ENCODE peak calls at places on chromosomes 13 and 19, in four cellular contexts. One of them, this sample, is unnamed.

GRCh38 chr13:101291647-101292515 is 124.4 kb downstream of the NALCN start:
- DNase-seq in body of pancreas: no peak
- DNase-seq in thoracic aorta: no peak
- DNase-seq in heart right ventricle: no peak
- DNase-seq in this sample: no peak

GRCh38 chr19:7533925-7534480 is 1.5 kb upstream of the PNPLA6 start:
- DNase-seq in body of pancreas: peak
- DNase-seq in thoracic aorta: peak
- DNase-seq in heart right ventricle: peak
- DNase-seq in this sample: peak

GRCh38 chr13:91986771-91987515 is 588.5 kb downstream of the GPC5 start:
- DNase-seq in body of pancreas: no peak
- DNase-seq in thoracic aorta: no peak
- DNase-seq in heart right ventricle: no peak
- DNase-seq in this sample: no peak

GRCh38 chr19:30061557-30062330 is 119.7 kb downstream of the URI1 start:
- DNase-seq in body of pancreas: no peak
- DNase-seq in thoracic aorta: no peak
- DNase-seq in heart right ventricle: no peak
- DNase-seq in this sample: no peak

GRCh38 chr13:94481966-94482365 is 2.5 kb upstream of the DCT start:
- DNase-seq in body of pancreas: no peak
- DNase-seq in thoracic aorta: no peak
- DNase-seq in heart right ventricle: no peak
- DNase-seq in this sample: peak

GRCh38 chr19:8113017-8113416 is 36.4 kb downstream of the FBN3 start:
- DNase-seq in body of pancreas: no peak
- DNase-seq in thoracic aorta: no peak
- DNase-seq in heart right ventricle: no peak
- DNase-seq in this sample: no peak

GRCh38 chr13:97113231-97114001 is 108.7 kb upstream of the MBNL2 start:
- DNase-seq in body of pancreas: no peak
- DNase-seq in thoracic aorta: no peak
- DNase-seq in heart right ventricle: no peak
- DNase-seq in this sample: no peak

GRCh38 chr19:7778081-7778480 is 15.0 kb downstream of the CLEC4M start:
- DNase-seq in body of pancreas: no peak
- DNase-seq in thoracic aorta: no peak
- DNase-seq in heart right ventricle: peak
- DNase-seq in this sample: no peak

GRCh38 chr13:112901951-112902651 is 66.9 kb upstream of the MCF2L start:
- DNase-seq in body of pancreas: peak
- DNase-seq in thoracic aorta: no peak
- DNase-seq in heart right ventricle: no peak
- DNase-seq in this sample: no peak

GRCh38 chr19:44752123-44752815 is 3.8 kb downstream of the BCL3 start:
- DNase-seq in body of pancreas: no peak
- DNase-seq in thoracic aorta: no peak
- DNase-seq in heart right ventricle: no peak
- DNase-seq in this sample: no peak

GRCh38 chr19:44754743-44755066 is 6.2 kb downstream of the BCL3 start:
- DNase-seq in body of pancreas: no peak
- DNase-seq in thoracic aorta: no peak
- DNase-seq in heart right ventricle: no peak
- DNase-seq in this sample: no peak

GRCh38 chr19:44753619-44753931 is 5.1 kb downstream of the BCL3 start:
- DNase-seq in body of pancreas: no peak
- DNase-seq in thoracic aorta: no peak
- DNase-seq in heart right ventricle: no peak
- DNase-seq in this sample: no peak

GRCh38 chr19:44753932-44754742 is 5.6 kb downstream of the BCL3 start:
- DNase-seq in body of pancreas: peak
- DNase-seq in thoracic aorta: peak
- DNase-seq in heart right ventricle: peak
- DNase-seq in this sample: peak

DNA sequence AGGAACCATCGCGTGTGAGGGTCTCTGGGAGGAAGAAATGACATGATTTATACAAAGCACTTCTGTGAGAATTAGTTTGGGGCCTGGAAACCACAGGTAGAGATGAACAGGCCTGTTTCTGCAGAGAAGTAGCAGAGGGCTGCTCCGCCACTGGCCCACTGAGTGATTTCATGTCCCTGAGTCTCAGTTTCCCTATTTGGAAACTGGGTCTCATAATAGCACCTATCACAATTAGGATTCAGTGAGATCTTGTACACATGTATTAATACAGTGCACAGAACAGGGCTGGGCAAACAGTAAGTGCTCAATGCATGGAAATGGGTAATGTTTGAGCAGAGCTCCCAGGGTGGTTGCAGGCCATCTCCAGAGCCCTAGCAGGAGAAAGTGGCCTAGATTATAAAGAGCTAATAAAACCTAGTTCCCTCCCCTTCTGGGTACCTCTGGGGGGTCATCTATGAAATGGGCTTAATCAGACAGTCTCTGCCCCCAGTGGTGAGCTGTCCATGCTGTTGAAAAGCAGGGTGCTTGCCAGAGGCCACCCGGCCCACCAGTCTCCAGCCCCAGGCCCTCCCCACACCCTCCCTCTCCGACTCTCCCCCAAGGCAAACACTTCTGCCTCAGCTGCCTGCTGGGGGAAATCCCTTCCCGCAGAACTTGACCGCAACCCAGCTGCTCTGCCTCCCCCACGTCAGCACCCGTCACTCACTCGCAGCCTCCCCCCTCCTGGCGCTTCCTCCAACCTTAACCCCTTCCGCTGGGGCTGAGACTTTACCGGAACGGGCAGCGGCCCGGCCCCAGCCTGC is 4.5 kb downstream of the BCL3 start:
- DNase-seq in body of pancreas: peak
- DNase-seq in thoracic aorta: peak
- DNase-seq in heart right ventricle: peak
- DNase-seq in this sample: peak
- TF ChIP-seq CTCF in body of pancreas: no peak
- TF ChIP-seq CTCF in thoracic aorta: no peak
- TF ChIP-seq CTCF in heart right ventricle: peak
- TF ChIP-seq CTCF in this sample: peak

GRCh38 chr19:33261511-33262192 is 36.0 kb upstream of the SLC7A10 start:
- DNase-seq in body of pancreas: no peak
- DNase-seq in thoracic aorta: no peak
- DNase-seq in heart right ventricle: no peak
- DNase-seq in this sample: no peak
- H3K27ac ChIP-seq in body of pancreas: peak
- H3K27ac ChIP-seq in thoracic aorta: peak
- H3K27ac ChIP-seq in heart right ventricle: no peak
- H3K27ac ChIP-seq in this sample: no peak

DNA sequence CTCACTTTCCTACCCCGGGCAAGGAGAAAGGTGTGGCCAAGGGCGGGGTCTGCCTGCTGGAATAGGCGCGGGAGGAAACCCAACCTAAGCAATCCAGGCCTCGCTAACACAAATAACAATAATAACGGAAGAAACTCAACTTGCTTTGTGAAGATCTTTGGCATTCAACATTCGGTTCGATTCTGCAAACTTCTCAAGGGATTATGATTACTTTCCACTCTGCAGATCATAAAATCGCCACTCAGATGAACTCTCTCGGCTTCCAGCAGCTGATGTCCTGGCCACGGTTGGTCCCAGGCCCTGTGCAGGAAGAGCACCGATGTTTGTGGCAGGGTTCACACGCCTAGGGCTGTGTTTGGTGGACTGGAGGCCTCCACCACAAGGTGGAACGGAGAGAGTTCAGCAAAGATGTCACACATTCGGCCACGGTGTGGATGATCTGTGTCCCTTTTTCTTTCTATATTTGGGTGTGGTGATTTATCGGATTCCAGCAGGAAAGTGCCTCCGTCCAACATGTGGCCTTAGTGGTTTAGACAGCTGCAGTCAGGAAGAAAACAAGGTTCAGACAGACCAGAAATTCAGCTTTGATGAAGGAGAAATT is 420 bp upstream of the SHISA2 start:
- DNase-seq in body of pancreas: no peak
- DNase-seq in thoracic aorta: no peak
- DNase-seq in heart right ventricle: no peak
- DNase-seq in this sample: no peak
- H3K4me3 ChIP-seq in body of pancreas: peak
- H3K4me3 ChIP-seq in thoracic aorta: peak
- H3K4me3 ChIP-seq in heart right ventricle: peak
- H3K4me3 ChIP-seq in this sample: peak

GRCh38 chr19:14155371-14155770 is 19.0 kb upstream of the ASF1B start:
- DNase-seq in body of pancreas: no peak
- DNase-seq in thoracic aorta: no peak
- DNase-seq in heart right ventricle: no peak
- DNase-seq in this sample: no peak

GRCh38 chr19:14149509-14149994 is 13.2 kb upstream of the ASF1B start:
- DNase-seq in body of pancreas: peak
- DNase-seq in thoracic aorta: no peak
- DNase-seq in heart right ventricle: peak
- DNase-seq in this sample: no peak

GRCh38 chr19:14150041-14150769 is 13.8 kb upstream of the ASF1B start:
- DNase-seq in body of pancreas: no peak
- DNase-seq in thoracic aorta: no peak
- DNase-seq in heart right ventricle: no peak
- DNase-seq in this sample: no peak

GRCh38 chr19:14150770-14151661 is 14.6 kb upstream of the ASF1B start:
- DNase-seq in body of pancreas: no peak
- DNase-seq in thoracic aorta: no peak
- DNase-seq in heart right ventricle: no peak
- DNase-seq in this sample: no peak

DNA sequence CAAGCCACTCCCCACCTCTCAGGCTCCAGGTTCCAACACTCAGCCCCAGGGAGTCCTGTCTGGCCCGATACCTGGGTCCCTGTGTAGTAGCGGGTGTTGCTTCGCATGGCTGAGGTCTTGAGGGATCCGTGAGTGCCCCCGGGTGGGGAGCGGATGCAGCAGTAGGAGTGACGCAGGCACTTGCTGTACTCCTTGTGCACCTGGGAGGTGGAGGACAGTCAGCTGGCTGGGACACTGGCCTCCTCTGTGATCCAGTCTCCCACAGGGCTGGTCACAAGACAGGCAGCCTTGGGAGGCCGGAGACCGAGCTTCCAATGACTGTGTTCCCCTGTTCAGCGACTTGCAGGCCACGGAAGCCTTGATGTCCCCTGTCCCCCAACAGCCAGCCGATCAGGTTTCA is 16.3 kb upstream of the ASF1B start:
- DNase-seq in body of pancreas: no peak
- DNase-seq in thoracic aorta: no peak
- DNase-seq in heart right ventricle: no peak
- DNase-seq in this sample: no peak
- TF ChIP-seq CTCF in body of pancreas: no peak
- TF ChIP-seq CTCF in thoracic aorta: no peak
- TF ChIP-seq CTCF in heart right ventricle: no peak
- TF ChIP-seq CTCF in this sample: no peak

GRCh38 chr19:51784922-51785690 is 9.9 kb upstream of the FPR3 start:
- DNase-seq in body of pancreas: peak
- DNase-seq in thoracic aorta: peak
- DNase-seq in heart right ventricle: peak
- DNase-seq in this sample: peak
- H3K27ac ChIP-seq in body of pancreas: peak
- H3K27ac ChIP-seq in thoracic aorta: no peak
- H3K27ac ChIP-seq in heart right ventricle: peak
- H3K27ac ChIP-seq in this sample: no peak

GRCh38 chr19:13926715-13927114 is 11.5 kb downstream of the PODNL1 start:
- DNase-seq in body of pancreas: no peak
- DNase-seq in thoracic aorta: no peak
- DNase-seq in heart right ventricle: peak
- DNase-seq in this sample: no peak
- H3K4me3 ChIP-seq in body of pancreas: no peak
- H3K4me3 ChIP-seq in thoracic aorta: no peak
- H3K4me3 ChIP-seq in heart right ventricle: peak
- H3K4me3 ChIP-seq in this sample: no peak

GRCh38 chr13:24922390-24923304 is 158.7 kb downstream of the RNF17 start:
- DNase-seq in body of pancreas: peak
- DNase-seq in thoracic aorta: peak
- DNase-seq in heart right ventricle: peak
- DNase-seq in this sample: peak
- TF ChIP-seq CTCF in body of pancreas: no peak
- TF ChIP-seq CTCF in thoracic aorta: peak
- TF ChIP-seq CTCF in heart right ventricle: peak
- TF ChIP-seq CTCF in this sample: no peak

This sample was measured in brain microvascular endothelial cell.